ENCODE peak calls at places on chromosomes 11 and 22, in nine cellular contexts. M, Z, L, C, F, T, J, A and I are unnamed samples.

GRCh38 chr11:127931811-127932210 is 655.5 kb downstream of the ETS1 start:
- DNase-seq in A (no peak), J (no peak), T (no peak), Z (no peak), C (no peak), L (no peak), F (no peak), M (no peak), I (no peak)

GRCh38 chr11:22304337-22304961 is 33.7 kb upstream of the SLC17A6 start:
- DNase-seq in A (no peak), L (no peak), M (no peak), Z (no peak), F (no peak), C (no peak), T (peak), J (no peak), I (no peak)

GRCh38 chr11:9144828-9145227 is 53.4 kb upstream of the SCUBE2 start:
- DNase-seq in T (no peak), L (no peak), C (no peak), Z (no peak), F (no peak), A (no peak), J (peak), M (no peak), I (no peak)

GRCh38 chr22:25346859-25347751 is 127.7 kb downstream of the CRYBB2 start:
- DNase-seq in A (no peak), M (no peak), Z (no peak), L (no peak), C (no peak), J (no peak), T (no peak), F (no peak), I (no peak)

GRCh38 chr11:132072880-132073213 is 702.4 kb downstream of the NTM start:
- DNase-seq in M (no peak), J (no peak), C (no peak), F (no peak), Z (no peak), T (no peak), L (no peak), A (no peak), I (no peak)

GRCh38 chr11:65209711-65210360 is 28.1 kb downstream of the CAPN1 start:
- DNase-seq in A (no peak), C (no peak), F (peak), M (no peak), J (no peak), T (no peak), Z (peak), L (no peak), I (no peak)

GRCh38 chr11:12169822-12170221 is 59.4 kb downstream of the MICAL2 start:
- DNase-seq in M (no peak), F (no peak), Z (no peak), J (no peak), L (no peak), C (no peak), T (no peak), A (no peak), I (no peak)

GRCh38 chr22:37018086-37018814 is 997 bp downstream of the TST start:
- DNase-seq in C (no peak), A (no peak), T (no peak), M (no peak), J (no peak), Z (no peak), F (no peak), L (no peak), I (peak)

GRCh38 chr11:104339383-104339831 is 175.5 kb upstream of the PDGFD start:
- DNase-seq in T (no peak), L (no peak), Z (no peak), A (no peak), C (no peak), J (no peak), F (no peak), M (no peak), I (no peak)

GRCh38 chr11:74179234-74180126 is 8.4 kb downstream of the PPME1 start:
- DNase-seq in C (no peak), M (no peak), L (no peak), F (no peak), J (no peak), T (no peak), A (no peak), Z (no peak), I (no peak)

GRCh38 chr22:36445158-36445668 is 36.2 kb downstream of the TXN2 start:
- DNase-seq in T (no peak), L (no peak), A (no peak), M (no peak), J (no peak), C (no peak), Z (no peak), F (no peak), I (no peak)

GRCh38 chr11:119094816-119095065 is 6.9 kb downstream of the DPAGT1 start:
- DNase-seq in L (peak), C (peak), M (peak), J (peak), A (peak), Z (peak), F (no peak), T (peak), I (peak)

GRCh38 chr11:110712643-110713468 is 619 bp upstream of the ARHGAP20 start:
- DNase-seq in Z (no peak), M (no peak), F (no peak), C (no peak), A (no peak), J (peak), L (peak), T (no peak), I (peak)

GRCh38 chr22:41557401-41558240 is 3.2 kb upstream of the CSDC2 start:
- DNase-seq in L (peak), A (no peak), T (peak), F (no peak), M (no peak), J (no peak), Z (peak), C (peak), I (peak)

GRCh38 chr11:44286268-44286880 is 23.6 kb downstream of the ALX4 start:
- DNase-seq in A (peak), Z (peak), C (no peak), J (no peak), M (peak), L (peak), F (no peak), T (peak), I (no peak)

GRCh38 chr11:107711861-107712260 is at the start of gene SLN:
- DNase-seq in J (no peak), F (no peak), Z (no peak), L (no peak), M (no peak), T (no peak), C (no peak), A (no peak), I (no peak)

GRCh38 chr11:59755701-59756495 is 722 bp downstream of the STX3 start:
- DNase-seq in A (peak), T (peak), C (peak), L (peak), Z (peak), J (no peak), M (peak), F (peak), I (peak)

GRCh38 chr11:48054994-48055291 is 74.6 kb downstream of the PTPRJ start:
- DNase-seq in A (no peak), Z (no peak), F (no peak), M (no peak), L (no peak), T (no peak), C (no peak), J (no peak), I (no peak)

GRCh38 chr22:33050614-33051230 is 7.5 kb downstream of the SYN3 start:
- DNase-seq in C (no peak), T (no peak), F (no peak), L (no peak), M (no peak), J (no peak), Z (no peak), A (no peak), I (no peak)

GRCh38 chr11:83726316-83726715 is 440.1 kb upstream of the CCDC90B start:
- DNase-seq in L (no peak), T (no peak), M (no peak), Z (no peak), F (no peak), C (no peak), J (no peak), A (no peak), I (no peak)

GRCh38 chr11:27395556-27396258 is 32.7 kb upstream of the CCDC34 start:
- DNase-seq in F (no peak), J (no peak), M (no peak), A (no peak), C (no peak), Z (peak), T (no peak), L (peak), I (peak)

GRCh38 chr22:46044718-46045458 is 67.9 kb upstream of the WNT7B start:
- DNase-seq in F (no peak), J (no peak), M (no peak), Z (peak), T (no peak), L (peak), A (no peak), C (no peak), I (peak)

GRCh38 chr11:22668005-22668796 is 1.8 kb downstream of the GAS2 start:
- DNase-seq in J (no peak), M (no peak), C (no peak), F (no peak), T (no peak), A (no peak), L (no peak), Z (no peak), I (no peak)

GRCh38 chr11:72250661-72251465 is 6.9 kb upstream of the PHOX2A start:
- DNase-seq in J (no peak), F (no peak), T (no peak), A (no peak), M (no peak), C (no peak), Z (no peak), L (no peak), I (no peak)

GRCh38 chr11:78689558-78690153 is 115.0 kb upstream of the NARS2 start:
- DNase-seq in A (no peak), L (no peak), Z (no peak), F (no peak), J (no peak), T (no peak), M (no peak), C (no peak), I (no peak)

GRCh38 chr22:24703101-24703500 is 71.4 kb downstream of the PIWIL3 start:
- DNase-seq in C (no peak), M (no peak), J (no peak), L (peak), A (no peak), T (peak), Z (peak), F (no peak), I (peak)

GRCh38 chr11:3153291-3153861 is 11.7 kb downstream of the OSBPL5 start:
- DNase-seq in M (no peak), T (no peak), J (no peak), A (no peak), F (no peak), C (no peak), L (peak), Z (no peak), I (no peak)

GRCh38 chr11:1382831-1383607 is 6.7 kb upstream of the BRSK2 start:
- DNase-seq in Z (peak), L (peak), F (no peak), T (peak), M (peak), J (no peak), C (peak), A (peak), I (peak)

GRCh38 chr22:47623740-47624103 is 861.3 kb downstream of the TBC1D22A start:
- DNase-seq in J (no peak), Z (peak), F (peak), T (peak), M (no peak), C (no peak), A (no peak), L (no peak), I (no peak)

GRCh38 chr11:11206457-11206856 is 146.6 kb downstream of the CSNK2A3 start:
- DNase-seq in J (no peak), T (no peak), A (no peak), L (no peak), M (no peak), Z (no peak), C (no peak), F (no peak), I (no peak)

GRCh38 chr11:34403431-34403830 is 35.3 kb upstream of the CAT start:
- DNase-seq in A (no peak), C (no peak), Z (no peak), F (no peak), J (no peak), M (no peak), T (no peak), L (no peak), I (no peak)

GRCh38 chr11:86117706-86118050 is 48.8 kb upstream of the PICALM start:
- DNase-seq in M (no peak), Z (no peak), T (no peak), L (no peak), C (no peak), F (no peak), J (no peak), A (no peak), I (no peak)

GRCh38 chr11:2789331-2789730 is 89.5 kb upstream of the KCNQ1OT1 start:
- DNase-seq in M (no peak), Z (peak), F (peak), J (no peak), C (no peak), L (no peak), T (no peak), A (no peak), I (peak)

GRCh38 chr11:69496202-69496557 is 14.7 kb downstream of the LINC01488 start:
- DNase-seq in C (no peak), F (no peak), L (no peak), J (no peak), T (no peak), A (no peak), M (no peak), Z (no peak), I (no peak)

GRCh38 chr11:121520243-121521144 is 67.7 kb upstream of the SORL1-AS1 start:
- DNase-seq in M (no peak), T (no peak), J (no peak), C (no peak), L (no peak), A (no peak), F (no peak), Z (no peak), I (no peak)

GRCh38 chr11:93169950-93170561 is 27.7 kb downstream of the SLC36A4 start:
- DNase-seq in L (no peak), J (no peak), A (no peak), F (no peak), C (no peak), Z (no peak), T (no peak), M (no peak), I (no peak)